ENCODE peak calls at places on chromosomes 7 and 10, in eight cellular contexts. One of them, this sample, is unnamed.

GRCh38 chr10:3986407-3987141 is 201.6 kb upstream of the KLF6 start:
- DNase-seq in SJSA1: no peak
- DNase-seq in cardiac muscle cell: no peak
- DNase-seq in lung: no peak
- DNase-seq in H9: no peak
- DNase-seq in MM.1S: no peak
- DNase-seq in endodermal cell: no peak
- DNase-seq in A549: no peak
- DNase-seq in this sample: no peak

GRCh38 chr10:62769574-62770242 is 34.8 kb upstream of the ADO start:
- DNase-seq in endodermal cell: peak; percentile 67
- DNase-seq in H9: no peak
- DNase-seq in lung: no peak
- DNase-seq in SJSA1: no peak
- DNase-seq in MM.1S: peak; percentile 36
- DNase-seq in cardiac muscle cell: no peak
- DNase-seq in A549: no peak
- DNase-seq in this sample: no peak

GRCh38 chr10:77328272-77328816 is 309.3 kb downstream of the KCNMA1 start:
- DNase-seq in cardiac muscle cell: peak; percentile 86
- DNase-seq in endodermal cell: peak; percentile 87
- DNase-seq in lung: no peak
- DNase-seq in SJSA1: no peak
- DNase-seq in H9: peak; percentile 35
- DNase-seq in A549: no peak
- DNase-seq in MM.1S: peak; percentile 37
- DNase-seq in this sample: no peak

GRCh38 chr7:100166966-100167911 is 1.2 kb downstream of the GAL3ST4 start:
- DNase-seq in endodermal cell: peak; percentile 61
- DNase-seq in MM.1S: no peak
- DNase-seq in cardiac muscle cell: no peak
- DNase-seq in A549: no peak
- DNase-seq in SJSA1: no peak
- DNase-seq in lung: no peak
- DNase-seq in H9: no peak
- DNase-seq in this sample: no peak

GRCh38 chr7:116546054-116546453 is 21.2 kb downstream of the CAV1 start:
- DNase-seq in H9: no peak
- DNase-seq in A549: no peak
- DNase-seq in lung: no peak
- DNase-seq in MM.1S: no peak
- DNase-seq in endodermal cell: no peak
- DNase-seq in SJSA1: no peak
- DNase-seq in cardiac muscle cell: peak; percentile 15
- DNase-seq in this sample: no peak

GRCh38 chr7:18402488-18403183 is 92.9 kb upstream of the HDAC9 start:
- DNase-seq in endodermal cell: no peak
- DNase-seq in MM.1S: no peak
- DNase-seq in SJSA1: peak; percentile 79
- DNase-seq in H9: no peak
- DNase-seq in A549: no peak
- DNase-seq in cardiac muscle cell: no peak
- DNase-seq in lung: no peak
- DNase-seq in this sample: no peak

GRCh38 chr10:24360286-24361127 is 151.6 kb downstream of the KIAA1217 start:
- DNase-seq in cardiac muscle cell: peak; percentile 74
- DNase-seq in endodermal cell: peak; percentile 88
- DNase-seq in lung: peak; percentile 40
- DNase-seq in MM.1S: peak; percentile 56
- DNase-seq in A549: peak; percentile 35
- DNase-seq in H9: peak; percentile 58
- DNase-seq in SJSA1: peak; percentile 44
- DNase-seq in this sample: no peak

GRCh38 chr10:51007781-51008180 is 66.5 kb upstream of the PRKG1 start:
- DNase-seq in cardiac muscle cell: no peak
- DNase-seq in endodermal cell: no peak
- DNase-seq in A549: no peak
- DNase-seq in H9: no peak
- DNase-seq in MM.1S: no peak
- DNase-seq in SJSA1: no peak
- DNase-seq in lung: no peak
- DNase-seq in this sample: no peak

GRCh38 chr10:21811245-21811585 is 192.3 kb downstream of the DNAJC1 start:
- DNase-seq in MM.1S: no peak
- DNase-seq in endodermal cell: no peak
- DNase-seq in SJSA1: no peak
- DNase-seq in A549: no peak
- DNase-seq in cardiac muscle cell: no peak
- DNase-seq in lung: no peak
- DNase-seq in H9: no peak
- DNase-seq in this sample: no peak

GRCh38 chr7:1250901-1251300 is 18.2 kb downstream of the UNCX start:
- DNase-seq in lung: no peak
- DNase-seq in MM.1S: no peak
- DNase-seq in cardiac muscle cell: no peak
- DNase-seq in H9: no peak
- DNase-seq in A549: no peak
- DNase-seq in endodermal cell: no peak
- DNase-seq in SJSA1: no peak
- DNase-seq in this sample: no peak

GRCh38 chr10:52740155-52740549 is 32.4 kb downstream of the MBL2 start:
- DNase-seq in H9: no peak
- DNase-seq in SJSA1: no peak
- DNase-seq in MM.1S: no peak
- DNase-seq in lung: no peak
- DNase-seq in endodermal cell: no peak
- DNase-seq in A549: no peak
- DNase-seq in cardiac muscle cell: no peak
- DNase-seq in this sample: no peak

GRCh38 chr7:28996836-28997235 is 38.7 kb upstream of the TRIL start:
- DNase-seq in MM.1S: no peak
- DNase-seq in A549: no peak
- DNase-seq in lung: peak; percentile 16
- DNase-seq in H9: no peak
- DNase-seq in cardiac muscle cell: no peak
- DNase-seq in endodermal cell: no peak
- DNase-seq in SJSA1: no peak
- DNase-seq in this sample: no peak

GRCh38 chr7:134926396-134926795 is 59.9 kb upstream of the AGBL3 start:
- DNase-seq in H9: no peak
- DNase-seq in A549: no peak
- DNase-seq in MM.1S: no peak
- DNase-seq in endodermal cell: no peak
- DNase-seq in lung: no peak
- DNase-seq in SJSA1: no peak
- DNase-seq in cardiac muscle cell: no peak
- DNase-seq in this sample: no peak

GRCh38 chr10:89332092-89332633 is 4.4 kb downstream of the IFIT3 start:
- DNase-seq in lung: no peak
- DNase-seq in H9: no peak
- DNase-seq in MM.1S: peak; percentile 88
- DNase-seq in SJSA1: peak; percentile 65
- DNase-seq in cardiac muscle cell: no peak
- DNase-seq in A549: no peak
- DNase-seq in endodermal cell: no peak
- DNase-seq in this sample: no peak

GRCh38 chr10:44569193-44570091 is 184.5 kb upstream of the CXCL12 start:
- DNase-seq in cardiac muscle cell: no peak
- DNase-seq in lung: peak; percentile 28
- DNase-seq in MM.1S: no peak
- DNase-seq in H9: no peak
- DNase-seq in A549: no peak
- DNase-seq in endodermal cell: peak; percentile 38
- DNase-seq in SJSA1: no peak
- DNase-seq in this sample: peak; percentile 87

GRCh38 chr7:42734568-42734967 is 177.3 kb downstream of the C7orf25 start:
- DNase-seq in H9: no peak
- DNase-seq in lung: no peak
- DNase-seq in A549: no peak
- DNase-seq in MM.1S: no peak
- DNase-seq in endodermal cell: no peak
- DNase-seq in SJSA1: no peak
- DNase-seq in cardiac muscle cell: no peak
- DNase-seq in this sample: no peak

GRCh38 chr7:63025815-63026214 is 972.8 kb upstream of the ZNF722 start:
- DNase-seq in cardiac muscle cell: no peak
- DNase-seq in SJSA1: no peak
- DNase-seq in MM.1S: no peak
- DNase-seq in endodermal cell: no peak
- DNase-seq in lung: no peak
- DNase-seq in H9: no peak
- DNase-seq in A549: no peak
- DNase-seq in this sample: no peak

GRCh38 chr7:63027075-63027474 is 971.6 kb upstream of the ZNF722 start:
- DNase-seq in cardiac muscle cell: no peak
- DNase-seq in endodermal cell: no peak
- DNase-seq in H9: no peak
- DNase-seq in A549: no peak
- DNase-seq in lung: no peak
- DNase-seq in MM.1S: no peak
- DNase-seq in SJSA1: no peak
- DNase-seq in this sample: no peak

GRCh38 chr7:63030061-63030460 is 968.6 kb upstream of the ZNF722 start:
- DNase-seq in SJSA1: no peak
- DNase-seq in A549: no peak
- DNase-seq in H9: peak; percentile 8
- DNase-seq in MM.1S: no peak
- DNase-seq in endodermal cell: no peak
- DNase-seq in cardiac muscle cell: no peak
- DNase-seq in lung: no peak
- DNase-seq in this sample: no peak

GRCh38 chr7:63029207-63029522 is 969.5 kb upstream of the ZNF722 start:
- DNase-seq in lung: no peak
- DNase-seq in MM.1S: no peak
- DNase-seq in cardiac muscle cell: no peak
- DNase-seq in endodermal cell: no peak
- DNase-seq in SJSA1: no peak
- DNase-seq in H9: peak; percentile 8
- DNase-seq in A549: no peak
- DNase-seq in this sample: no peak

DNA sequence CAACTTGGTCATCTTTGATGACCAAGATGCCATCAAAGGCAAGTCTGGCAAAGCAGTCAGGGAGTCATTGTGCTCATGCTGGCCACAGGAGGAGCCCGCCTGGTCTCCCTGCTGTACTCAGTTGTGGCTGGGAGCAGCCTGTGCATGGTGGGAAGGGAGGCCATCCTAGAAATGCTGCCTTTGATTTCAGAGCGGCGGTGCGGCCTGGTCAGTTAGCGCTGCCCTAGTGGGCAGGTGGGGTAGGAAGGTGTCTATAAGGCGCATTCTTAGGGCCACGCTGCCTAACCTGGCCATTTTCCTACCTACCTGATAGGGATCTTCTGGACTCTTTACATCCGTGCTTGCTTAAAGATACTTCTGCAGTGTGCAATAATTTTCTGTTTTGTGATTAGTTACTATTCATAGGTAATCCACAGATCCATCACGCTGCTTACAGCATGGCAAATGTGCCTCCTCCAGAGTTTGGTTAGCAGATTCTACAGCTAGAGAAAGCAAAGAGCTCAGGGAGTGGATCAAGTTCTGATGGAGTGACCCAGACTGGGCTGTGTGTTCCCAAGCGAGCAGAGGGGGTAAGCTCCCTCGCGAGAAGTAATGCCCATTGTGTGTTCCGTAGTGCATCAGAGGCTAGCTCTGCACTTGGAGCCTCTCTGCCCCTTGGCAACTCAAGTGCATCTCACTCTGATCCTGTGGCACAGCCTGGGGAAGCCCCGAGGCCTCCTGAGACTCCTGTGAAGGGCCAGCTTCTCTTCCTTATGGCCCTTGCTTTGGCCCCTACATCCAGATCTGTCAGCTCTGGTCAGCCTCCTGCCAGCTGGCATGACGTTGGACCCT is 970.1 kb upstream of the ZNF722 start:
- DNase-seq in cardiac muscle cell: no peak
- DNase-seq in SJSA1: no peak
- DNase-seq in endodermal cell: no peak
- DNase-seq in MM.1S: no peak
- DNase-seq in A549: no peak
- DNase-seq in H9: peak; percentile 8
- DNase-seq in lung: no peak
- DNase-seq in this sample: no peak
- H3K9me3 ChIP-seq in cardiac muscle cell: peaks cover 3% of the 10 kb centered on the region
- H3K9me3 ChIP-seq in SJSA1: peaks cover 4% of the 10 kb centered on the region
- H3K9me3 ChIP-seq in endodermal cell: peaks cover 86% of the 10 kb centered on the region
- H3K9me3 ChIP-seq in MM.1S: no peaks in the 10 kb centered on the region
- H3K9me3 ChIP-seq in A549: no peaks in the 10 kb centered on the region
- H3K9me3 ChIP-seq in H9: peaks cover 97% of the 10 kb centered on the region
- H3K9me3 ChIP-seq in lung: no peaks in the 10 kb centered on the region
- H3K9me3 ChIP-seq in this sample: no peaks in the 10 kb centered on the region

DNA sequence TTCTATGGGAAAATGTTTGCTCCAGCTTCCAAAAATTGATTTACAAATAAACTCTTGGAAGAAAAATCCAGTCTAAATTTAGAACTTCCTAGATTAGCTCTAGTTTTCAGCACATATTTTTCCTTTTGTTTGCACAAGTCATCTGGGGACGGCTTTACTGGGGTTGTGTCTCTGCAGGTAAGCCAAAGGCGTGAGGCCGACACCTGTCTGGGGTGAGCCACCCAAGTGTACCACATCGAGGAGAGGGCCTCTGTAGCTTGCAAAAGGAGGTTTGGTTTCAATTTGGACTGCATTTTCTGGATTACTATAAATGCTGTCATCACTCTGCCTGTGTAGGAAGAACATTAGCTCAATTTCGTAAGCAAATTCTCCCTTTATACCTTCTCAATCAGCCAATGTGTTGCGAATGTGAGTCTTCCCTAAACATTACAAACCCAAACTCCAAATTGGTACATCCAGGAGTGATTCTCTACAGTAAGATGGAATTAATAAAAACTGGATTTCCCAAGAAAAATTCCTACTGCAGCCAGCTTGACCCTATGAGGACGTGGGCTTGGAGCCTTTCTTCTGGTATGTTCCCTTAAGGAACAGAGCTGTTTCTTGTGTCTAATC is 89.5 kb upstream of the ZNF438 start:
- DNase-seq in SJSA1: no peak
- DNase-seq in H9: no peak
- DNase-seq in cardiac muscle cell: no peak
- DNase-seq in MM.1S: no peak
- DNase-seq in lung: no peak
- DNase-seq in endodermal cell: no peak
- DNase-seq in A549: no peak
- DNase-seq in this sample: no peak
- H3K4me1 ChIP-seq in SJSA1: peaks cover 24% of the 10 kb centered on the region
- H3K4me1 ChIP-seq in H9: no peaks in the 10 kb centered on the region
- H3K4me1 ChIP-seq in cardiac muscle cell: no peaks in the 10 kb centered on the region
- H3K4me1 ChIP-seq in MM.1S: no peaks in the 10 kb centered on the region
- H3K4me1 ChIP-seq in lung: no peaks in the 10 kb centered on the region
- H3K4me1 ChIP-seq in endodermal cell: no peaks in the 10 kb centered on the region
- H3K4me1 ChIP-seq in A549: no peaks in the 10 kb centered on the region
- H3K4me1 ChIP-seq in this sample: peaks cover 8% of the 10 kb centered on the region

GRCh38 chr10:129741978-129742741 is 221.9 kb downstream of the EBF3 start:
- DNase-seq in cardiac muscle cell: no peak
- DNase-seq in H9: peak; percentile 12
- DNase-seq in SJSA1: no peak
- DNase-seq in endodermal cell: no peak
- DNase-seq in A549: no peak
- DNase-seq in MM.1S: no peak
- DNase-seq in lung: peak; percentile 20
- DNase-seq in this sample: no peak
- H3K9me3 ChIP-seq in cardiac muscle cell: no peaks in the 10 kb centered on the region
- H3K9me3 ChIP-seq in H9: no peaks in the 10 kb centered on the region
- H3K9me3 ChIP-seq in SJSA1: peaks cover 4% of the 10 kb centered on the region
- H3K9me3 ChIP-seq in endodermal cell: no peaks in the 10 kb centered on the region
- H3K9me3 ChIP-seq in A549: no peaks in the 10 kb centered on the region
- H3K9me3 ChIP-seq in MM.1S: no peaks in the 10 kb centered on the region
- H3K9me3 ChIP-seq in lung: no peaks in the 10 kb centered on the region
- H3K9me3 ChIP-seq in this sample: peaks cover 3% of the 10 kb centered on the region

GRCh38 chr10:74021248-74022055 is 23.5 kb downstream of the VCL start:
- DNase-seq in MM.1S: no peak
- DNase-seq in A549: no peak
- DNase-seq in lung: no peak
- DNase-seq in H9: no peak
- DNase-seq in cardiac muscle cell: no peak
- DNase-seq in SJSA1: peak; percentile 65
- DNase-seq in endodermal cell: no peak
- DNase-seq in this sample: no peak
- H3K4me1 ChIP-seq in MM.1S: no peaks in the 10 kb centered on the region
- H3K4me1 ChIP-seq in A549: peaks cover 63% of the 10 kb centered on the region
- H3K4me1 ChIP-seq in lung: peaks cover 47% of the 10 kb centered on the region
- H3K4me1 ChIP-seq in H9: peaks cover 9% of the 10 kb centered on the region
- H3K4me1 ChIP-seq in cardiac muscle cell: peaks cover 19% of the 10 kb centered on the region
- H3K4me1 ChIP-seq in SJSA1: peaks cover 71% of the 10 kb centered on the region
- H3K4me1 ChIP-seq in endodermal cell: no peaks in the 10 kb centered on the region
- H3K4me1 ChIP-seq in this sample: peaks cover 63% of the 10 kb centered on the region

This sample was measured in ascending aorta.